ENCODE peak calls at places on chromosomes 16 and 17, in seven cellular contexts. One of them, this sample, is unnamed.

GRCh38 chr16:27690604-27691003 is 140.7 kb downstream of the KATNIP start:
- DNase-seq in psoas muscle: no peak
- DNase-seq in astrocyte of the spinal cord: peak; percentile 29
- DNase-seq in esophagus squamous epithelium: no peak
- DNase-seq in IMR-90: peak; percentile 5
- DNase-seq in OCI-LY7: peak; percentile 11
- DNase-seq in left ventricle myocardium inferior: no peak
- DNase-seq in this sample: no peak

GRCh38 chr16:915546-915945 is 55.2 kb downstream of the LMF1 start:
- DNase-seq in psoas muscle: no peak
- DNase-seq in astrocyte of the spinal cord: no peak
- DNase-seq in esophagus squamous epithelium: no peak
- DNase-seq in IMR-90: no peak
- DNase-seq in OCI-LY7: no peak
- DNase-seq in left ventricle myocardium inferior: no peak
- DNase-seq in this sample: no peak

GRCh38 chr16:83245061-83245460 is 562.7 kb upstream of the HSBP1 start:
- DNase-seq in psoas muscle: no peak
- DNase-seq in astrocyte of the spinal cord: peak; percentile 60
- DNase-seq in esophagus squamous epithelium: no peak
- DNase-seq in IMR-90: peak; percentile 36
- DNase-seq in OCI-LY7: no peak
- DNase-seq in left ventricle myocardium inferior: no peak
- DNase-seq in this sample: no peak

GRCh38 chr16:57998992-57999365 is 1.5 kb downstream of the ZNF319 start:
- DNase-seq in psoas muscle: no peak
- DNase-seq in astrocyte of the spinal cord: no peak
- DNase-seq in esophagus squamous epithelium: no peak
- DNase-seq in IMR-90: no peak
- DNase-seq in OCI-LY7: no peak
- DNase-seq in left ventricle myocardium inferior: no peak
- DNase-seq in this sample: no peak

GRCh38 chr17:6608321-6608720 is 32.2 kb downstream of the KIAA0753 start:
- DNase-seq in psoas muscle: no peak
- DNase-seq in astrocyte of the spinal cord: peak; percentile 22
- DNase-seq in esophagus squamous epithelium: no peak
- DNase-seq in IMR-90: peak; percentile 41
- DNase-seq in OCI-LY7: no peak
- DNase-seq in left ventricle myocardium inferior: no peak
- DNase-seq in this sample: peak; percentile 30

GRCh38 chr16:73057369-73058210 is 9.7 kb upstream of the ZFHX3 start:
- DNase-seq in psoas muscle: peak; percentile 76
- DNase-seq in astrocyte of the spinal cord: no peak
- DNase-seq in esophagus squamous epithelium: no peak
- DNase-seq in IMR-90: no peak
- DNase-seq in OCI-LY7: peak; percentile 56
- DNase-seq in left ventricle myocardium inferior: peak; percentile 48
- DNase-seq in this sample: peak; percentile 65

GRCh38 chr16:15613676-15614075 is 29.3 kb downstream of the MARF1 start:
- DNase-seq in psoas muscle: no peak
- DNase-seq in astrocyte of the spinal cord: no peak
- DNase-seq in esophagus squamous epithelium: no peak
- DNase-seq in IMR-90: no peak
- DNase-seq in OCI-LY7: no peak
- DNase-seq in left ventricle myocardium inferior: no peak
- DNase-seq in this sample: no peak

GRCh38 chr17:62703776-62704380 is 76.4 kb downstream of the MRC2 start:
- DNase-seq in psoas muscle: peak; percentile 84
- DNase-seq in astrocyte of the spinal cord: peak; percentile 60
- DNase-seq in esophagus squamous epithelium: no peak
- DNase-seq in IMR-90: peak; percentile 53
- DNase-seq in OCI-LY7: peak; percentile 51
- DNase-seq in left ventricle myocardium inferior: peak; percentile 77
- DNase-seq in this sample: peak; percentile 56

GRCh38 chr17:44170499-44171201 is at the start of gene ASB16:
- DNase-seq in psoas muscle: peak; percentile 89
- DNase-seq in astrocyte of the spinal cord: peak; percentile 6
- DNase-seq in esophagus squamous epithelium: no peak
- DNase-seq in IMR-90: peak; percentile 55
- DNase-seq in OCI-LY7: no peak
- DNase-seq in left ventricle myocardium inferior: peak; percentile 50
- DNase-seq in this sample: peak; percentile 59

GRCh38 chr16:73122604-73123386 is 74.9 kb upstream of the ZFHX3 start:
- DNase-seq in psoas muscle: no peak
- DNase-seq in astrocyte of the spinal cord: peak; percentile 11
- DNase-seq in esophagus squamous epithelium: no peak
- DNase-seq in IMR-90: no peak
- DNase-seq in OCI-LY7: no peak
- DNase-seq in left ventricle myocardium inferior: peak; percentile 48
- DNase-seq in this sample: no peak

GRCh38 chr17:69492410-69493071 is 78.0 kb downstream of the MAP2K6 start:
- DNase-seq in psoas muscle: no peak
- DNase-seq in astrocyte of the spinal cord: peak; percentile 88
- DNase-seq in esophagus squamous epithelium: no peak
- DNase-seq in IMR-90: peak; percentile 88
- DNase-seq in OCI-LY7: no peak
- DNase-seq in left ventricle myocardium inferior: no peak
- DNase-seq in this sample: peak; percentile 96

GRCh38 chr16:47965439-47965838 is 190.4 kb downstream of the ABCC12 start:
- DNase-seq in psoas muscle: no peak
- DNase-seq in astrocyte of the spinal cord: peak; percentile 22
- DNase-seq in esophagus squamous epithelium: no peak
- DNase-seq in IMR-90: peak; percentile 50
- DNase-seq in OCI-LY7: no peak
- DNase-seq in left ventricle myocardium inferior: no peak
- DNase-seq in this sample: no peak

GRCh38 chr17:16419074-16419928 is 3.9 kb downstream of the TRPV2 start:
- DNase-seq in psoas muscle: peak; percentile 19
- DNase-seq in astrocyte of the spinal cord: peak; percentile 92
- DNase-seq in esophagus squamous epithelium: no peak
- DNase-seq in IMR-90: peak; percentile 94
- DNase-seq in OCI-LY7: no peak
- DNase-seq in left ventricle myocardium inferior: no peak
- DNase-seq in this sample: peak; percentile 86

GRCh38 chr16:69465881-69466280 is 41.5 kb downstream of the CYB5B start:
- DNase-seq in psoas muscle: no peak
- DNase-seq in astrocyte of the spinal cord: no peak
- DNase-seq in esophagus squamous epithelium: no peak
- DNase-seq in IMR-90: no peak
- DNase-seq in OCI-LY7: no peak
- DNase-seq in left ventricle myocardium inferior: no peak
- DNase-seq in this sample: no peak

GRCh38 chr16:11198817-11199216 is 57.2 kb downstream of the SOCS1 start:
- DNase-seq in psoas muscle: no peak
- DNase-seq in astrocyte of the spinal cord: no peak
- DNase-seq in esophagus squamous epithelium: no peak
- DNase-seq in IMR-90: no peak
- DNase-seq in OCI-LY7: peak; percentile 14
- DNase-seq in left ventricle myocardium inferior: no peak
- DNase-seq in this sample: no peak

GRCh38 chr17:1627219-1627986 is 1.2 kb downstream of the SLC43A2 start:
- DNase-seq in psoas muscle: peak; percentile 78
- DNase-seq in astrocyte of the spinal cord: no peak
- DNase-seq in esophagus squamous epithelium: no peak
- DNase-seq in IMR-90: no peak
- DNase-seq in OCI-LY7: peak; percentile 82
- DNase-seq in left ventricle myocardium inferior: no peak
- DNase-seq in this sample: no peak

GRCh38 chr16:67226804-67227566 is at the start of gene TMEM208:
- DNase-seq in psoas muscle: peak; percentile 99
- DNase-seq in astrocyte of the spinal cord: peak; percentile 98
- DNase-seq in esophagus squamous epithelium: peak; percentile 93
- DNase-seq in IMR-90: peak; percentile 98
- DNase-seq in OCI-LY7: peak; percentile 98
- DNase-seq in left ventricle myocardium inferior: peak; percentile 99
- DNase-seq in this sample: peak; percentile 100

GRCh38 chr17:54920819-54921218 is 20.2 kb downstream of the TOM1L1 start:
- DNase-seq in psoas muscle: no peak
- DNase-seq in astrocyte of the spinal cord: no peak
- DNase-seq in esophagus squamous epithelium: no peak
- DNase-seq in IMR-90: no peak
- DNase-seq in OCI-LY7: no peak
- DNase-seq in left ventricle myocardium inferior: no peak
- DNase-seq in this sample: no peak

GRCh38 chr16:69313469-69313868 is 2.3 kb downstream of the VPS4A start:
- DNase-seq in psoas muscle: no peak
- DNase-seq in astrocyte of the spinal cord: no peak
- DNase-seq in esophagus squamous epithelium: no peak
- DNase-seq in IMR-90: no peak
- DNase-seq in OCI-LY7: no peak
- DNase-seq in left ventricle myocardium inferior: no peak
- DNase-seq in this sample: no peak

GRCh38 chr17:73584987-73585386 is 59.3 kb downstream of the SDK2 start:
- DNase-seq in psoas muscle: no peak
- DNase-seq in astrocyte of the spinal cord: no peak
- DNase-seq in esophagus squamous epithelium: no peak
- DNase-seq in IMR-90: no peak
- DNase-seq in OCI-LY7: no peak
- DNase-seq in left ventricle myocardium inferior: no peak
- DNase-seq in this sample: no peak
- H3K4me3 ChIP-seq in psoas muscle: no peak overlapping the region
- H3K4me3 ChIP-seq in astrocyte of the spinal cord: no peak overlapping the region
- H3K4me3 ChIP-seq in esophagus squamous epithelium: no peak overlapping the region
- H3K4me3 ChIP-seq in IMR-90: no peak overlapping the region
- H3K4me3 ChIP-seq in OCI-LY7: no peak overlapping the region
- H3K4me3 ChIP-seq in left ventricle myocardium inferior: no peak overlapping the region
- H3K4me3 ChIP-seq in this sample: no peak overlapping the region

DNA sequence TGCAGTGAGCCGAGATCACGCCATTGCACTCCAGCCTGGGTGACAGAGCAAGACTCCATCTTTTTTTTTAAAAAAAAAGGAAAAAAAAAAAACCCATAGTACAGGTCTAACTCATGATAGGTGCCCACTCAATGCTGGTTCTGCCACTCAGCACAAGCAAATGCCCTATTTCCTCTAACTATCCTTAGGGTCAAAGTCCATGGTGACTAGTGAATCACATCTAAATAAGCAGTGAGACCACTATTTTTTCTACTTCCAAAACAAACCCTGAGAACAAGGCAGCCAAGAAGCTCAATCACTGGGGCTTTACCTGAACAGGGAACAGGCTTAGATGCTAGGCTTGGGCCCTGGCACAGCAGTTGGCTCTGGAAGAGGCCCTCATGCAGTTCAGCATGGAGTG is 3.4 kb downstream of the BLTP2 start:
- DNase-seq in psoas muscle: no peak
- DNase-seq in astrocyte of the spinal cord: no peak
- DNase-seq in esophagus squamous epithelium: no peak
- DNase-seq in IMR-90: no peak
- DNase-seq in OCI-LY7: no peak
- DNase-seq in left ventricle myocardium inferior: no peak
- DNase-seq in this sample: no peak
- TF ChIP-seq CTCF in psoas muscle: no peak
- TF ChIP-seq CTCF in astrocyte of the spinal cord: no peak
- TF ChIP-seq CTCF in esophagus squamous epithelium: no peak
- TF ChIP-seq CTCF in IMR-90: no peak
- TF ChIP-seq CTCF in OCI-LY7: no peak
- TF ChIP-seq CTCF in left ventricle myocardium inferior: no peak
- TF ChIP-seq CTCF in this sample: no peak

GRCh38 chr16:2196981-2197511 is 641 bp upstream of the CASKIN1 start:
- DNase-seq in psoas muscle: no peak
- DNase-seq in astrocyte of the spinal cord: no peak
- DNase-seq in esophagus squamous epithelium: no peak
- DNase-seq in IMR-90: no peak
- DNase-seq in OCI-LY7: no peak
- DNase-seq in left ventricle myocardium inferior: no peak
- DNase-seq in this sample: no peak

GRCh38 chr16:2194852-2195315 is 1.5 kb downstream of the CASKIN1 start:
- DNase-seq in psoas muscle: no peak
- DNase-seq in astrocyte of the spinal cord: peak; percentile 22
- DNase-seq in esophagus squamous epithelium: no peak
- DNase-seq in IMR-90: peak; percentile 39
- DNase-seq in OCI-LY7: peak; percentile 68
- DNase-seq in left ventricle myocardium inferior: no peak
- DNase-seq in this sample: no peak

GRCh38 chr16:2196162-2196980 is at the start of gene CASKIN1:
- DNase-seq in psoas muscle: no peak
- DNase-seq in astrocyte of the spinal cord: no peak
- DNase-seq in esophagus squamous epithelium: no peak
- DNase-seq in IMR-90: no peak
- DNase-seq in OCI-LY7: no peak
- DNase-seq in left ventricle myocardium inferior: no peak
- DNase-seq in this sample: no peak

GRCh38 chr16:2194166-2194834 is 2.1 kb downstream of the CASKIN1 start:
- DNase-seq in psoas muscle: no peak
- DNase-seq in astrocyte of the spinal cord: no peak
- DNase-seq in esophagus squamous epithelium: no peak
- DNase-seq in IMR-90: peak; percentile 27
- DNase-seq in OCI-LY7: no peak
- DNase-seq in left ventricle myocardium inferior: no peak
- DNase-seq in this sample: no peak

DNA sequence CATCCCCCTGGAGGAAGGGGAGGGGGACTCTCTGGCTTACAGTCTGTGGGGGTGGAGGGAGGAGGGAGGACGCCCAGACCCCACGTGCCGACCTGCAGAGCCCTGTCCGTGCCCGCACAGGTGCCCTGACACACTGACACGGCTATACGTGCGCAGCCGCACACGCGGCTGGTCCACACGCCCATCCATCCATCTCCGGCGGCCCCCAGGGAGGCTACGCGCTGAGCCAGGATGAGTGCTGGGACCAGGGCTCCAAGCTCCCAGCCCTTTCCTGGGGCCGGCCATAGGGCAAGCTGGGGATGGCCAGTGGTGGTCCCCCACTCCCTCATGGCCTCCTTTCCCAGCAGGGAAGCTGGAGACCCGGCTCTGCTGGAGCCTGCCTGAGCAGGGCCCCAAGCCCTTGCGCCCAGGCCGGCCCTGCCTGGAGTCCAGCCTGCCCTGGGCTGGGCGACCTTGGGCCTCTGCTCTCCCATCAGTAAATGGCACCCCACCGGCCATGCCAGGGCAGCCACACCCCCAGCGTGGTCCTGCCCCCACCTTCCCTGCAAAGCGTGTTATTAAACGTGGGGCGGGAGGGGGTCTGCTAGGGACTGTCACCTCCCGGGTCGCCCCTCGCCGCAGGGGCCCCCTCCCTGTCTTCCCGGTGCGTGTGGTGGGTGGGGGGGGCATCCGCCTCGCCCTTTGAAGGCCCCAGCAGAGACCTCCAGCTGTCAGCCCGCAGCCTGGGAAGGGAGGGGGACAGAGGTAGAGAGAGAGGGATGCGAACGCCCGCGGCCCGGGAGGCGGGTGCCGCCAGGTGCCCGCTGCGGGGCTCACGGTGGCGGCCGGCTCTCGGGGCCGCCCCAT is 866 bp downstream of the CASKIN1 start:
- DNase-seq in psoas muscle: no peak
- DNase-seq in astrocyte of the spinal cord: no peak
- DNase-seq in esophagus squamous epithelium: no peak
- DNase-seq in IMR-90: no peak
- DNase-seq in OCI-LY7: no peak
- DNase-seq in left ventricle myocardium inferior: no peak
- DNase-seq in this sample: no peak
- H3K4me3 ChIP-seq in psoas muscle: peak overlapping the region; percentile 55
- H3K4me3 ChIP-seq in astrocyte of the spinal cord: no peak overlapping the region
- H3K4me3 ChIP-seq in esophagus squamous epithelium: peak overlapping the region; percentile 73
- H3K4me3 ChIP-seq in IMR-90: no peak overlapping the region
- H3K4me3 ChIP-seq in OCI-LY7: no peak overlapping the region
- H3K4me3 ChIP-seq in left ventricle myocardium inferior: peak overlapping the region; percentile 62
- H3K4me3 ChIP-seq in this sample: no peak overlapping the region

DNA sequence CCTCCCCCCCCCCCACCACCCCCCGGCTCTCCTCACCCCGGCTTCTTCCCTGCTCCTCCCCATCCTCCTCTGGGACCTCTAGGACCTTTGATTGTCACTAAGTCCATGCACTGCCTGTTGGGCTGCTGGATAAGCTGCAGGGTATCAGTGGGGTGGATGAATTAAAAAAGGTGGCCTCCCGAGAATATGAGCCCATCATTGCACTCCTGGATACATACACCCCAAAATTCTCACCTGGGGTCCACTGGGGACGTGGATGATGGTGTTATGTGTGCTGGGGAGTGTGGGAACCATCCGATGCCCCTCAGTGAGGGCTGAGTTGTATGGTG is 88.8 kb downstream of the IRF8 start:
- DNase-seq in psoas muscle: no peak
- DNase-seq in astrocyte of the spinal cord: no peak
- DNase-seq in esophagus squamous epithelium: no peak
- DNase-seq in IMR-90: no peak
- DNase-seq in OCI-LY7: no peak
- DNase-seq in left ventricle myocardium inferior: no peak
- DNase-seq in this sample: no peak
- TF ChIP-seq CTCF in psoas muscle: no peak
- TF ChIP-seq CTCF in astrocyte of the spinal cord: no peak
- TF ChIP-seq CTCF in esophagus squamous epithelium: no peak
- TF ChIP-seq CTCF in IMR-90: no peak
- TF ChIP-seq CTCF in OCI-LY7: peak; percentile 39
- TF ChIP-seq CTCF in left ventricle myocardium inferior: peak; percentile 23
- TF ChIP-seq CTCF in this sample: no peak

This sample was measured in foreskin fibroblast.